ENCODE peak calls at places on chromosomes 3 and 15, in ten cellular contexts. One of them, this sample, is unnamed.

GRCh38 chr3:152183473-152183872 is 85.3 kb upstream of the MBNL1 start:
- DNase-seq in cardiac muscle cell: peak; percentile 63
- DNase-seq in transverse colon: no peak
- DNase-seq in neural progenitor cell: peak; percentile 64
- DNase-seq in endodermal cell: peak; percentile 80
- DNase-seq in H9: peak; percentile 55
- DNase-seq in small intestine: peak; percentile 32
- DNase-seq in mesendoderm: peak; percentile 63
- DNase-seq in tibial nerve: no peak
- DNase-seq in aorta: no peak
- DNase-seq in this sample: peak; percentile 27

GRCh38 chr15:32982001-32982400 is 212.5 kb downstream of the FMN1 start:
- DNase-seq in mesendoderm: no peak
- DNase-seq in endodermal cell: no peak
- DNase-seq in cardiac muscle cell: no peak
- DNase-seq in transverse colon: no peak
- DNase-seq in neural progenitor cell: no peak
- DNase-seq in tibial nerve: no peak
- DNase-seq in small intestine: no peak
- DNase-seq in aorta: no peak
- DNase-seq in H9: no peak
- DNase-seq in this sample: no peak

GRCh38 chr3:10299679-10300078 is 6.9 kb upstream of the GHRL start:
- DNase-seq in cardiac muscle cell: no peak
- DNase-seq in neural progenitor cell: no peak
- DNase-seq in aorta: no peak
- DNase-seq in H9: no peak
- DNase-seq in endodermal cell: peak; percentile 26
- DNase-seq in small intestine: no peak
- DNase-seq in mesendoderm: no peak
- DNase-seq in transverse colon: no peak
- DNase-seq in tibial nerve: no peak
- DNase-seq in this sample: no peak

GRCh38 chr3:42182555-42182954 is 83.4 kb downstream of the CCK start:
- DNase-seq in aorta: no peak
- DNase-seq in mesendoderm: no peak
- DNase-seq in transverse colon: no peak
- DNase-seq in H9: no peak
- DNase-seq in endodermal cell: no peak
- DNase-seq in small intestine: no peak
- DNase-seq in cardiac muscle cell: peak; percentile 20
- DNase-seq in neural progenitor cell: no peak
- DNase-seq in tibial nerve: no peak
- DNase-seq in this sample: no peak

GRCh38 chr3:161149529-161149928 is 44.4 kb upstream of the B3GALNT1 start:
- DNase-seq in small intestine: no peak
- DNase-seq in neural progenitor cell: no peak
- DNase-seq in cardiac muscle cell: no peak
- DNase-seq in H9: no peak
- DNase-seq in transverse colon: no peak
- DNase-seq in endodermal cell: no peak
- DNase-seq in aorta: no peak
- DNase-seq in tibial nerve: no peak
- DNase-seq in mesendoderm: peak; percentile 41
- DNase-seq in this sample: no peak

GRCh38 chr3:124607163-124607562 is 123.1 kb upstream of the UMPS start:
- DNase-seq in neural progenitor cell: no peak
- DNase-seq in transverse colon: no peak
- DNase-seq in tibial nerve: no peak
- DNase-seq in aorta: no peak
- DNase-seq in mesendoderm: no peak
- DNase-seq in H9: no peak
- DNase-seq in endodermal cell: no peak
- DNase-seq in small intestine: no peak
- DNase-seq in cardiac muscle cell: no peak
- DNase-seq in this sample: no peak

GRCh38 chr3:121871434-121871833 is 22.8 kb upstream of the SLC15A2 start:
- DNase-seq in aorta: no peak
- DNase-seq in tibial nerve: no peak
- DNase-seq in transverse colon: no peak
- DNase-seq in small intestine: no peak
- DNase-seq in neural progenitor cell: no peak
- DNase-seq in cardiac muscle cell: no peak
- DNase-seq in endodermal cell: no peak
- DNase-seq in H9: no peak
- DNase-seq in mesendoderm: no peak
- DNase-seq in this sample: no peak

GRCh38 chr3:113153499-113154107 is 57.8 kb upstream of the BOC start:
- DNase-seq in H9: no peak
- DNase-seq in transverse colon: no peak
- DNase-seq in tibial nerve: no peak
- DNase-seq in endodermal cell: no peak
- DNase-seq in mesendoderm: no peak
- DNase-seq in cardiac muscle cell: no peak
- DNase-seq in aorta: no peak
- DNase-seq in small intestine: no peak
- DNase-seq in neural progenitor cell: no peak
- DNase-seq in this sample: no peak

GRCh38 chr15:69059170-69059943 is 44.9 kb downstream of the NOX5 start:
- DNase-seq in neural progenitor cell: peak; percentile 95
- DNase-seq in mesendoderm: peak; percentile 96
- DNase-seq in tibial nerve: peak; percentile 87
- DNase-seq in endodermal cell: peak; percentile 98
- DNase-seq in transverse colon: peak; percentile 89
- DNase-seq in H9: peak; percentile 87
- DNase-seq in aorta: peak; percentile 96
- DNase-seq in cardiac muscle cell: peak; percentile 94
- DNase-seq in small intestine: peak; percentile 93
- DNase-seq in this sample: peak; percentile 92

GRCh38 chr15:63043391-63044076 is 987 bp downstream of the TPM1 start:
- DNase-seq in endodermal cell: peak; percentile 67
- DNase-seq in small intestine: no peak
- DNase-seq in cardiac muscle cell: no peak
- DNase-seq in mesendoderm: no peak
- DNase-seq in transverse colon: no peak
- DNase-seq in aorta: peak; percentile 80
- DNase-seq in tibial nerve: no peak
- DNase-seq in neural progenitor cell: peak; percentile 40
- DNase-seq in H9: no peak
- DNase-seq in this sample: no peak

GRCh38 chr15:40764766-40765136 is 883 bp downstream of the GCHFR start:
- DNase-seq in mesendoderm: no peak
- DNase-seq in endodermal cell: no peak
- DNase-seq in H9: no peak
- DNase-seq in transverse colon: no peak
- DNase-seq in cardiac muscle cell: peak; percentile 22
- DNase-seq in aorta: no peak
- DNase-seq in neural progenitor cell: no peak
- DNase-seq in tibial nerve: no peak
- DNase-seq in small intestine: no peak
- DNase-seq in this sample: no peak

GRCh38 chr3:50620420-50620819 is 3.5 kb downstream of the MAPKAPK3 start:
- DNase-seq in mesendoderm: no peak
- DNase-seq in H9: no peak
- DNase-seq in transverse colon: no peak
- DNase-seq in endodermal cell: no peak
- DNase-seq in aorta: no peak
- DNase-seq in cardiac muscle cell: no peak
- DNase-seq in tibial nerve: no peak
- DNase-seq in small intestine: no peak
- DNase-seq in neural progenitor cell: no peak
- DNase-seq in this sample: no peak

GRCh38 chr3:50617911-50618481 is 1.0 kb downstream of the MAPKAPK3 start:
- DNase-seq in cardiac muscle cell: no peak
- DNase-seq in mesendoderm: no peak
- DNase-seq in aorta: no peak
- DNase-seq in endodermal cell: no peak
- DNase-seq in transverse colon: no peak
- DNase-seq in H9: no peak
- DNase-seq in neural progenitor cell: no peak
- DNase-seq in small intestine: peak; percentile 27
- DNase-seq in tibial nerve: no peak
- DNase-seq in this sample: no peak

GRCh38 chr3:50623840-50624474 is 7.0 kb downstream of the MAPKAPK3 start:
- DNase-seq in tibial nerve: no peak
- DNase-seq in small intestine: no peak
- DNase-seq in cardiac muscle cell: no peak
- DNase-seq in endodermal cell: no peak
- DNase-seq in H9: no peak
- DNase-seq in transverse colon: no peak
- DNase-seq in neural progenitor cell: no peak
- DNase-seq in aorta: no peak
- DNase-seq in mesendoderm: no peak
- DNase-seq in this sample: no peak

GRCh38 chr3:50622881-50623280 is 5.9 kb downstream of the MAPKAPK3 start:
- DNase-seq in endodermal cell: no peak
- DNase-seq in cardiac muscle cell: no peak
- DNase-seq in neural progenitor cell: no peak
- DNase-seq in transverse colon: no peak
- DNase-seq in aorta: no peak
- DNase-seq in mesendoderm: no peak
- DNase-seq in tibial nerve: no peak
- DNase-seq in H9: no peak
- DNase-seq in small intestine: no peak
- DNase-seq in this sample: no peak

DNA sequence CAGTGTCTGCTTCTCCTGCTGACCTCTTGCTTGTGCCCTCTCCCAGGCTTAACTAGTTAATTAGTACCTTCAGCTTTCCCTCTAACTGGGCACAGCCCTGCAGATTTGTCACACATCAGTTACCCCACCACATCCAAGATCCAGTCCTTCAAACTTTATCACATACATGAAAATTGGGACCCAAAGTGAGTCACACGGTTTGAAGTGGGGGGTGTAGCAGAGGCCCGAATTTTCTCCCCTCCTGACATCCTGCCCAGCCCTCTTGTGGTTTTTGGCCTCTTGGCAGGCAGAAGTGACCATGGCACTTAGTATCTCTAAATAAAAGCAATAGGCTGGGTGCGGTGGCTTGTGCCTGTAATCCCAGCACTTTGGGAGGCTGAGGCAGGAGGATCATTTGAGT is 3.9 kb downstream of the MAPKAPK3 start:
- DNase-seq in small intestine: no peak
- DNase-seq in transverse colon: no peak
- DNase-seq in neural progenitor cell: no peak
- DNase-seq in H9: no peak
- DNase-seq in tibial nerve: no peak
- DNase-seq in mesendoderm: no peak
- DNase-seq in endodermal cell: no peak
- DNase-seq in aorta: no peak
- DNase-seq in cardiac muscle cell: no peak
- DNase-seq in this sample: no peak
- H3K4me1 ChIP-seq in small intestine: peaks cover 2% of the 10 kb centered on the region
- H3K4me1 ChIP-seq in transverse colon: peaks cover 31% of the 10 kb centered on the region
- H3K4me1 ChIP-seq in neural progenitor cell: peaks cover 34% of the 10 kb centered on the region
- H3K4me1 ChIP-seq in H9: peaks cover 3% of the 10 kb centered on the region
- H3K4me1 ChIP-seq in tibial nerve: peaks cover 50% of the 10 kb centered on the region
- H3K4me1 ChIP-seq in mesendoderm: peaks cover 12% of the 10 kb centered on the region
- H3K4me1 ChIP-seq in endodermal cell: peaks cover 22% of the 10 kb centered on the region
- H3K4me1 ChIP-seq in aorta: no peaks in the 10 kb centered on the region
- H3K4me1 ChIP-seq in cardiac muscle cell: peaks cover 15% of the 10 kb centered on the region
- H3K4me1 ChIP-seq in this sample: peaks cover 54% of the 10 kb centered on the region

DNA sequence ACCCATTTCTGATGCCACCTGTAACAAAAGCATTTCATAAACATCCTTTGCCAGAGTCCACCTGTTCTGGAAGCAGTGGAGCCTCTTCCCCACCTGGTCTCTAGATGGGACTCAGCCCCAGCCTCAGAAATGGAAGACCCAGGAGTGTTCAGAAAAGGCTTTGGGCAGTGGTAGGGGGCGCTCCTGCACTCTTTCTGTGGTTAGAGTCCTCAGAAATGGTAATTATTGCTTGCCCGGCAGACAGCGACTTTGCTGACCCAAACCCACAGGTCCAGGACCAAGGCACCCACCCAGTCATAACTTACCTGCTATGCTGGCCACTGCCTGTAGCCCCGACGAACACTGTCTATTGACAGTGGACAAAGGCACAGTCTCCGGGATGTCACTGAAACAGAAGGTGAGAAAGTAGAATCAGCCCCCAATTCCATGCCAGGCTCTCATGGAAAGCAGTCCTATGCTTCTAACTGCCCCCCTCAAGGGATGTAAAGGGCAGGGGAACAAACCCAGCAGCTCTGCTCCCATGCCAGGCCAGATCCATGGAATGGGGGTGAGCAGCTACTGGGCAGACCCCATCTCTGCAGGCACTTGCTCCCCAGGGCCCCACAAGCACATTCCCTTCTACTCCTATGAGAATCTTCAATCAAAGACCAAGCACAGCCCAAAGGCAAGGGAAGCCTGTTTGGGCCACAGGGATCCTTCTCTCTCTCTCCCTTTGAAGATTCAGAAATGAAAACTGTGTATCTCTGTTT is 5.1 kb downstream of the ACAA1 start:
- DNase-seq in endodermal cell: peak; percentile 92
- DNase-seq in aorta: no peak
- DNase-seq in cardiac muscle cell: peak; percentile 59
- DNase-seq in H9: peak; percentile 73
- DNase-seq in mesendoderm: peak; percentile 74
- DNase-seq in transverse colon: peak; percentile 31
- DNase-seq in small intestine: no peak
- DNase-seq in tibial nerve: no peak
- DNase-seq in neural progenitor cell: peak; percentile 77
- DNase-seq in this sample: peak; percentile 25
- H3K4me1 ChIP-seq in endodermal cell: no peaks in the 10 kb centered on the region
- H3K4me1 ChIP-seq in aorta: no peaks in the 10 kb centered on the region
- H3K4me1 ChIP-seq in cardiac muscle cell: peaks cover 11% of the 10 kb centered on the region
- H3K4me1 ChIP-seq in H9: no peaks in the 10 kb centered on the region
- H3K4me1 ChIP-seq in mesendoderm: no peaks in the 10 kb centered on the region
- H3K4me1 ChIP-seq in transverse colon: peaks cover 32% of the 10 kb centered on the region
- H3K4me1 ChIP-seq in small intestine: peaks cover 5% of the 10 kb centered on the region
- H3K4me1 ChIP-seq in tibial nerve: peaks cover 32% of the 10 kb centered on the region
- H3K4me1 ChIP-seq in neural progenitor cell: peaks cover 6% of the 10 kb centered on the region
- H3K4me1 ChIP-seq in this sample: peaks cover 34% of the 10 kb centered on the region

DNA sequence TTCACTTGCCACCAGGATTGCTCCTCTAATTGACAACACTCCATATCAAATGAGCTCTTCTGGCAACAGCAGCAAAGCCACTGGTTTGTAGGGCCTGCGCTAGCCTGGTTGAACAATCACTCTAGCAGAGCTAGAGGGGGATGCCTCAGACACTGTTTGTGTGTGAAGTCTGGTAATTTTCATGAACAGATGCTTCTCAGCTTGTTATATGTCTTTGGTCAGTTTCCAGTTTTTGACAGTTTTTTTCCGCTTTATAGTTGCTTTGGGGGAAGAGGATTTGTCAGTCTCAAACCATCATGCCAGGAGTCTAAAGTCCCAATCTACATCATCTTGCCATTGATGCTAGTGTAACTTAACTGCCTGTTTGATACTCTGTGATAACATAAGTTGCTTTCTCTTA is 136.0 kb downstream of the HCN4 start:
- DNase-seq in tibial nerve: no peak
- DNase-seq in neural progenitor cell: no peak
- DNase-seq in small intestine: no peak
- DNase-seq in transverse colon: no peak
- DNase-seq in aorta: no peak
- DNase-seq in H9: no peak
- DNase-seq in endodermal cell: no peak
- DNase-seq in cardiac muscle cell: no peak
- DNase-seq in mesendoderm: no peak
- DNase-seq in this sample: no peak
- H3K4me1 ChIP-seq in tibial nerve: no peaks in the 10 kb centered on the region
- H3K4me1 ChIP-seq in neural progenitor cell: no peaks in the 10 kb centered on the region
- H3K4me1 ChIP-seq in small intestine: no peaks in the 10 kb centered on the region
- H3K4me1 ChIP-seq in transverse colon: no peaks in the 10 kb centered on the region
- H3K4me1 ChIP-seq in aorta: no peaks in the 10 kb centered on the region
- H3K4me1 ChIP-seq in H9: no peaks in the 10 kb centered on the region
- H3K4me1 ChIP-seq in endodermal cell: peaks cover 11% of the 10 kb centered on the region
- H3K4me1 ChIP-seq in cardiac muscle cell: peaks cover 5% of the 10 kb centered on the region
- H3K4me1 ChIP-seq in mesendoderm: peaks cover 1% of the 10 kb centered on the region
- H3K4me1 ChIP-seq in this sample: peaks cover 3% of the 10 kb centered on the region

GRCh38 chr15:91129436-91129835 is 29.4 kb downstream of the SV2B start:
- DNase-seq in neural progenitor cell: no peak
- DNase-seq in cardiac muscle cell: no peak
- DNase-seq in endodermal cell: peak; percentile 27
- DNase-seq in tibial nerve: no peak
- DNase-seq in aorta: no peak
- DNase-seq in mesendoderm: no peak
- DNase-seq in small intestine: no peak
- DNase-seq in transverse colon: no peak
- DNase-seq in H9: no peak
- DNase-seq in this sample: no peak
- H3K4me1 ChIP-seq in neural progenitor cell: peaks cover 26% of the 10 kb centered on the region
- H3K4me1 ChIP-seq in cardiac muscle cell: no peaks in the 10 kb centered on the region
- H3K4me1 ChIP-seq in endodermal cell: peaks cover 11% of the 10 kb centered on the region
- H3K4me1 ChIP-seq in tibial nerve: peaks cover 3% of the 10 kb centered on the region
- H3K4me1 ChIP-seq in aorta: no peaks in the 10 kb centered on the region
- H3K4me1 ChIP-seq in mesendoderm: peaks cover 2% of the 10 kb centered on the region
- H3K4me1 ChIP-seq in small intestine: no peaks in the 10 kb centered on the region
- H3K4me1 ChIP-seq in transverse colon: no peaks in the 10 kb centered on the region
- H3K4me1 ChIP-seq in H9: peaks cover 7% of the 10 kb centered on the region
- H3K4me1 ChIP-seq in this sample: no peaks in the 10 kb centered on the region